ENCODE peak calls at places on chromosomes 4 and X, in four cellular contexts. V is GDM1, I is LoVo, K is NCI-H1694 treated with DMSO at 0.1 percent for 48 hours. S is an unnamed sample.
A peak's percentile ranks its signal among the peaks of the same experiment; 100 is the strongest.

GRCh38 chrX:130401415-130402210 is at the start of gene RBMX2:
- DNase-seq in I (peak; percentile 78), K (peak; percentile 59), V (peak; percentile 67), S (peak; percentile 78)

GRCh38 chrX:33138677-33139249 is 72.6 kb downstream of the DMD start:
- DNase-seq in I (no peak), K (no peak), V (no peak), S (no peak)

GRCh38 chrX:110795645-110796510 is at the start of gene CHRDL1:
- DNase-seq in V (no peak), I (no peak), K (peak; percentile 10), S (peak; percentile 16)

GRCh38 chr4:55736605-55737183 is 82.9 kb upstream of the EXOC1L start:
- DNase-seq in I (peak; percentile 31), V (no peak), K (peak; percentile 23), S (no peak)

GRCh38 chr4:80788798-80789197 is 241.7 kb upstream of the BMP3 start:
- DNase-seq in V (no peak), K (no peak), I (peak; percentile 12), S (no peak)

GRCh38 chrX:29466441-29466840 is 748.9 kb upstream of the MAGEB2 start:
- DNase-seq in K (no peak), V (no peak), I (no peak), S (no peak)

GRCh38 chrX:35439692-35440091 is 358.4 kb upstream of the MAGEB16 start:
- DNase-seq in K (no peak), I (peak; percentile 19), V (no peak), S (peak; percentile 49)

GRCh38 chrX:37485429-37485828 is 86.0 kb upstream of the LANCL3 start:
- DNase-seq in K (no peak), I (no peak), V (no peak), S (no peak)

GRCh38 chrX:19810370-19810769 is 77.0 kb downstream of the SH3KBP1 start:
- DNase-seq in I (no peak), V (no peak), K (no peak), S (no peak)

GRCh38 chr4:61202638-61203495 is 2.7 kb downstream of the ADGRL3 start:
- DNase-seq in K (peak; percentile 20), V (no peak), I (no peak), S (peak; percentile 4)

GRCh38 chrX:131741103-131741581 is 197.3 kb downstream of the OR13H1 start:
- DNase-seq in V (no peak), K (no peak), I (no peak), S (no peak)

S was measured in Calu3.